ENCODE peak calls at places on chromosomes 16 and 17, in six cellular contexts. S is RWPE2, C is NB4, J is BE2C, W is cardiac muscle cell, I is fibroblast of pulmonary artery. P is an unnamed sample.

GRCh38 chr16:70746708-70747424 is 54.1 kb downstream of the VAC14 start:
- DNase-seq in I (peak; percentile 92), W (no peak), C (peak; percentile 100), S (peak; percentile 85), J (no peak), P (peak; percentile 88)

GRCh38 chr17:72719582-72720493 is 372.6 kb downstream of the SLC39A11 start:
- DNase-seq in I (peak; percentile 51), S (no peak), J (no peak), C (peak; percentile 87), W (no peak), P (no peak)

GRCh38 chr16:67430504-67431076 is 331 bp upstream of the HSD11B2 start:
- DNase-seq in W (peak; percentile 41), I (no peak), S (no peak), C (no peak), J (peak; percentile 52), P (no peak)

GRCh38 chr16:75464130-75464918 is at the start of gene TMEM170A:
- DNase-seq in I (peak; percentile 99), J (peak; percentile 100), W (peak; percentile 99), S (peak; percentile 99), C (peak; percentile 99), P (peak; percentile 99)

GRCh38 chr17:15411556-15412198 is 55.7 kb downstream of the CDRT4 start:
- DNase-seq in W (no peak), I (no peak), J (no peak), S (no peak), C (peak; percentile 69), P (no peak)

GRCh38 chr17:7809086-7809790 is 24.8 kb upstream of the KDM6B start:
- DNase-seq in S (no peak), W (no peak), J (no peak), I (no peak), C (no peak), P (no peak)

GRCh38 chr16:65702707-65703402 is 581.0 kb upstream of the CDH11 start:
- DNase-seq in W (peak; percentile 6), C (no peak), S (no peak), I (no peak), J (peak; percentile 35), P (no peak)

GRCh38 chr17:50360716-50361115 is 12.3 kb downstream of the MRPL27 start:
- DNase-seq in C (no peak), S (no peak), W (no peak), J (no peak), I (no peak), P (no peak)

GRCh38 chr16:22942812-22943211 is 128.8 kb downstream of the HS3ST2 start:
- DNase-seq in I (no peak), W (no peak), C (no peak), J (no peak), S (no peak), P (no peak)

GRCh38 chr17:63841350-63842172 is 924 bp downstream of the SMARCD2 start:
- DNase-seq in C (peak; percentile 48), I (peak; percentile 52), J (peak; percentile 86), S (no peak), W (peak; percentile 77), P (peak; percentile 66)

GRCh38 chr16:67542464-67542863 is 13.8 kb downstream of the RIPOR1 start:
- DNase-seq in I (peak; percentile 79), W (no peak), S (no peak), J (peak; percentile 83), C (peak; percentile 88), P (peak; percentile 62)

GRCh38 chr16:70777973-70778406 is 23.0 kb downstream of the VAC14 start:
- DNase-seq in J (peak; percentile 77), S (no peak), I (no peak), C (no peak), W (no peak), P (no peak)

GRCh38 chr16:19710191-19710908 is 7.7 kb downstream of the KNOP1 start:
- DNase-seq in I (no peak), S (no peak), C (no peak), W (no peak), J (no peak), P (no peak)

GRCh38 chr17:82613283-82614094 is 34.8 kb downstream of the WDR45B start:
- DNase-seq in W (peak; percentile 92), I (no peak), S (no peak), C (no peak), J (peak; percentile 77), P (no peak)

GRCh38 chr17:66675991-66676371 is 158.9 kb upstream of the CACNG5 start:
- DNase-seq in W (no peak), J (no peak), I (no peak), S (peak; percentile 64), C (no peak), P (peak; percentile 87)

GRCh38 chr17:67289174-67289876 is 44.3 kb upstream of the HELZ start:
- DNase-seq in C (no peak), W (no peak), S (no peak), J (peak; percentile 19), I (peak; percentile 96), P (peak; percentile 66)

GRCh38 chr17:45118691-45119090 is 13.6 kb downstream of the PLCD3 start:
- DNase-seq in W (no peak), J (no peak), C (no peak), S (no peak), I (no peak), P (no peak)

GRCh38 chr17:45120558-45120957 is 11.8 kb downstream of the PLCD3 start:
- DNase-seq in W (no peak), C (no peak), J (no peak), I (no peak), S (no peak), P (no peak)

GRCh38 chr17:45119964-45120363 is 12.4 kb downstream of the PLCD3 start:
- DNase-seq in J (no peak), S (no peak), W (no peak), C (no peak), I (no peak), P (no peak)

GRCh38 chr17:45123076-45123770 is 9.1 kb downstream of the PLCD3 start:
- DNase-seq in W (no peak), I (no peak), C (no peak), J (no peak), S (no peak), P (no peak)

DNA sequence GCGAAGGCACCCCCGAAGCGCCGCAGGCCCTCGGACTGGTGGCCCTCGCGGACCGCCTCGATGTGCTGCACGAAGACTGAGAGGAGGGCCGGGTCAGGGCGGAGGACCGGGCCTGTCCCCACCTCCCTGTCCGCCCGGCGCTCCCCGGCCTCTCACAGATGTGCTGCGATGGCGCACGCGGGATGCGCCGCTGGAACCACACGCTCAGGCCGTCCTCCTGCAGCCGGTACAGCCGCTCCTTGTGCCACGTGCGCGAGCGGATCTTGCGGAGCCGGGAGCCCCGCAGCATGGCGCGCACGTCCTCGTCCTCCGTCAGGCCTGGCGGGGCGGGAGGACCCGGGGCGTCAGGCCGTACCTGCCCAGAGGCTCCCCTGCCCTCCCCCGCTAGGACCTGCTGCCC is 11.3 kb downstream of the PLCD3 start:
- DNase-seq in C (no peak), I (no peak), J (no peak), W (no peak), S (no peak), P (no peak)
- TF ChIP-seq CTCF in C (no peak), I (no peak), J (no peak), W (no peak), S (no peak), P (no peak)

GRCh38 chr17:57543230-57543629 is 201.9 kb downstream of the CCDC182 start:
- DNase-seq in W (no peak), C (no peak), S (no peak), I (no peak), J (no peak), P (no peak)

GRCh38 chr17:57541049-57541448 is 204.1 kb downstream of the CCDC182 start:
- DNase-seq in I (no peak), C (no peak), J (no peak), S (no peak), W (no peak), P (no peak)

GRCh38 chr17:57542518-57542917 is 202.6 kb downstream of the CCDC182 start:
- DNase-seq in C (no peak), W (no peak), I (no peak), S (no peak), J (no peak), P (no peak)

GRCh38 chr17:57540596-57540995 is 204.5 kb downstream of the CCDC182 start:
- DNase-seq in J (no peak), I (no peak), W (no peak), C (no peak), S (no peak), P (no peak)

DNA sequence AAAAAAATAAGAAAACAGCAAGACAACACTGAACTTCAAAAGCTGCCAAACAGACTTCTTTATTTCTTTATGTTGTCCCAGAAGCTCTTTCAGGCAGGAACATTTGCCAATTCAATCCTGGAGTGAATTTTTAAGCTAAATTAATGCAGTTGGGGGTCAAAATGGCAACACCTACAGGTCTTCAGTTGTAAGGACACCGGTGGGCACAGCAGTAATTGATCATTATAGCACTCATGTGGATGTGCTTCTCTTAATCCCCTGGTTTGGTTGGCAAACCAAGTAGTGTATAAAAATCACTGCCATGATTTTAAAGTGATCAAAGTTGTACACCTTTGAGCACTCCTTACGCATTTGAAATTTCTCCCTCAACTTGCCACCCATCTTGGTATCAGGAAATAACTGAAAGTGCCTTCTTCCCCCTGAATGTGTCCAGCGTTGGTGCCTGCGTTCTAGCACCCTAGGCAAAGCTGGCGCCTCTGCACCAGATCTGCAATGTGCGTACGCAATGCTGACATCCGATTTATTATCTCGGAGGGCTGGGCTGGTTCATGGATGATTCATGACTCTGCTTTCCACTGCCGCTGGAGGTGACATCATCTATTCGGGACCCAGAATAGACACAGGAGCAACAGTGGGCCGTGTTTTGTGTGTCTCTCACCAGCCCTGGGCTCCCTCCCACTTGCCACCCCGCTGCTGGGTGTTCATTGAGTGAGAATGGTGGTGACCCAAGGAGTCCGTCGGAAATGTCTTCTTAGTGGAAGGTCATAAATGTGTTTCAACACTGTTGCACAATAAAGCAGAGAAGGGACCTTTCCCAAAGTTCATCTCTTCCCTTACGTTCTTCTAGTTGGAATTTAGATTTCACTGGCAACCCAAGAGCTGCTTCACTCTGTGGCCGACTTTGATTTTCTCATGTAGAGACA is 203.4 kb downstream of the CCDC182 start:
- DNase-seq in W (no peak), J (peak; percentile 90), C (peak; percentile 9), S (no peak), I (peak; percentile 91), P (no peak)
- H3K4me3 ChIP-seq in W (no peak overlapping the region), J (peak overlapping the region; percentile 15), C (no peak overlapping the region), S (no peak overlapping the region), I (no peak overlapping the region), P (no peak overlapping the region)

GRCh38 chr16:74199066-74199841 is 97.4 kb upstream of the PSMD7 start:
- DNase-seq in W (no peak), I (no peak), S (no peak), C (no peak), J (no peak), P (no peak)
- TF ChIP-seq CTCF in W (no peak), I (no peak), S (no peak), C (no peak), J (no peak), P (no peak)

DNA sequence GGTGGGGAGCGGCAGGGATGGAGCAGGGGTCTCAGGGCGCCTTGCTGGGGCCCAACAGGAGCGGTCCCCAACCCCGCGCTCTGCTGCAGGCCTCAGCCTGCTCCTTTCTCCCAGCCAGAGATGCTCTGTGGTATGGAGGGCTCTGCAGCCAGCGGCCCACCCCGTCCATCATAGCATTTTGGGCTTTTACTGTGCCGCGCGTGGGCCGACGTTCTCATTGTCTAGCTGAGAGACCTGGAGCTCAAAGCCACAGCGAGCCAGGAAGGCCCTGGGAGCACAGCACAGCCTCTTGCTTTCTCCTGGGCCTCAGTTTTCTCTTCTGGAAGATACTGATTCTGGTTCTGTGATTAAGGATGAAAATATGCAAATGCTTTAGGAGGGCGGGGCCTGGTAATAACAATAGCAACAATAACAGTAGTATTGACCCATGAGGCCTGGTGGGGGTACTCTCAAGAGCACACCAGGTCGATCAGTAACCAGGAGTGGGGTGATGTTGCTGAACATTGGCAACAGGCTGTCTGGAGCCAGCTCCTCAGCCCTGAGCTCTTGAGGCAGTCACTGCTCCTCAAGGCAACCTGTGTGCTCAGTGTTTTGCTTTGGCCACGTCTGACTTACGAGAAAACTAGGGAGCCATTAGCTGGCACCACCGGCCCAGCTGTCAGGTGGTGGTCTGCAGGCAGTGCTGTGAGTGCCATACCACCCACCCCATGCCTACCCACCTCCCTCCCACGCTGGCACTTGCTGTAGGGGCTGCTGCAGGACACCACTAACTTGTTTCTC is 1.1 kb upstream of the RASD1 start:
- DNase-seq in J (no peak), S (peak; percentile 60), C (no peak), I (no peak), W (no peak), P (no peak)
- H3K4me3 ChIP-seq in J (peak overlapping the region; percentile 23), S (peak overlapping the region; percentile 34), C (no peak overlapping the region), I (no peak overlapping the region), W (no peak overlapping the region), P (no peak overlapping the region)

P was measured in lung.